ENCODE peak calls at places on chromosomes 11 and 22, in ten cellular contexts. I is kidney, C is body of pancreas, P is IMR-90, A is pancreas, H is keratinocyte, S is A549, R is OCI-LY7, G is heart left ventricle, O is mesendoderm. K is an unnamed sample. For H3K4me1, the result is how much of the 10 kb centered on the place peaks cover.

GRCh38 chr11:3836903-3837302 is 3.9 kb downstream of the RHOG start:
- DNase-seq in H (no peak), O (no peak), I (peak), S (no peak), C (peak), R (peak), P (no peak), A (no peak), G (peak), K (no peak)

GRCh38 chr22:19730662-19731360 is 7.5 kb downstream of the GP1BB start:
- DNase-seq in O (peak), A (peak), R (peak), P (peak), S (peak), G (peak), I (peak), C (peak), H (no peak), K (peak)

GRCh38 chr11:60971520-60971919 is at the start of gene CD6:
- DNase-seq in O (no peak), P (no peak), S (no peak), A (no peak), G (no peak), C (no peak), H (no peak), R (no peak), I (no peak), K (no peak)

GRCh38 chr11:72954860-72955259 is 140.6 kb downstream of the ATG16L2 start:
- DNase-seq in C (no peak), H (no peak), A (no peak), P (no peak), S (no peak), O (no peak), G (no peak), R (no peak), I (no peak), K (no peak)

GRCh38 chr11:75597636-75598035 is 35.6 kb downstream of the SERPINH1 start:
- DNase-seq in G (no peak), O (peak), S (peak), R (peak), I (no peak), H (no peak), P (no peak), A (no peak), C (no peak), K (no peak)

GRCh38 chr11:26730711-26731460 is 9.0 kb upstream of the SLC5A12 start:
- DNase-seq in C (no peak), O (no peak), H (no peak), I (no peak), R (no peak), A (no peak), P (peak), G (no peak), S (no peak), K (no peak)

GRCh38 chr11:121054266-121054665 is 30.4 kb downstream of the TBCEL start:
- DNase-seq in P (no peak), R (no peak), S (no peak), G (no peak), C (no peak), I (no peak), O (peak), H (no peak), A (no peak), K (no peak)

GRCh38 chr22:47143249-47143938 is 380.9 kb downstream of the TBC1D22A start:
- DNase-seq in C (peak), S (no peak), A (peak), I (no peak), H (no peak), P (no peak), G (no peak), O (no peak), R (no peak), K (no peak)

GRCh38 chr11:109320595-109320994 is 101.4 kb upstream of the C11orf87 start:
- DNase-seq in O (peak), S (no peak), H (peak), P (peak), R (no peak), I (no peak), A (no peak), C (no peak), G (no peak), K (no peak)

GRCh38 chr11:95156133-95156731 is 66.6 kb downstream of the ENDOD1 start:
- DNase-seq in S (no peak), C (no peak), A (no peak), I (no peak), H (no peak), R (no peak), P (no peak), O (peak), G (no peak), K (no peak)

GRCh38 chr11:6640985-6641701 is 14.5 kb downstream of the DCHS1 start:
- DNase-seq in G (peak), I (peak), O (no peak), A (no peak), P (no peak), C (no peak), H (no peak), S (no peak), R (no peak), K (no peak)

GRCh38 chr22:46581580-46582244 is 38.5 kb upstream of the GRAMD4 start:
- DNase-seq in I (peak), P (no peak), R (no peak), A (no peak), S (no peak), G (peak), C (no peak), H (no peak), O (no peak), K (no peak)

GRCh38 chr11:29310016-29310415 is 706.8 kb downstream of the KCNA4 start:
- DNase-seq in G (no peak), A (no peak), H (no peak), I (no peak), P (peak), O (no peak), S (no peak), R (no peak), C (no peak), K (no peak)

GRCh38 chr11:17602105-17603001 is 55.3 kb downstream of the OTOG start:
- DNase-seq in S (no peak), O (no peak), P (no peak), H (no peak), A (no peak), R (no peak), G (no peak), C (no peak), I (no peak), K (no peak)

GRCh38 chr11:72237112-72237931 is 6.7 kb downstream of the PHOX2A start:
- DNase-seq in R (no peak), G (no peak), S (no peak), C (no peak), I (no peak), P (no peak), O (no peak), A (no peak), H (no peak), K (no peak)

GRCh38 chr22:27377501-27377900 is 424.1 kb downstream of the MN1 start:
- DNase-seq in S (no peak), A (peak), P (no peak), O (no peak), R (no peak), G (no peak), H (no peak), I (no peak), C (peak), K (peak)

GRCh38 chr11:44877908-44878459 is 72.7 kb downstream of the TP53I11 start:
- DNase-seq in H (no peak), R (no peak), I (no peak), O (peak), S (no peak), C (no peak), P (no peak), A (no peak), G (no peak), K (no peak)

GRCh38 chr22:37604875-37605274 is 3.8 kb upstream of the GGA1 start:
- DNase-seq in C (no peak), R (peak), S (no peak), I (no peak), G (no peak), P (no peak), A (no peak), H (no peak), O (no peak), K (no peak)

GRCh38 chr22:37267128-37267587 is 15.2 kb upstream of the CYTH4 start:
- DNase-seq in C (peak), O (peak), P (no peak), H (no peak), R (peak), G (peak), S (peak), A (no peak), I (no peak), K (peak)

GRCh38 chr11:75826463-75827220 is 11.6 kb downstream of the UVRAG start:
- DNase-seq in P (peak), S (no peak), I (no peak), C (no peak), H (no peak), G (no peak), R (no peak), A (no peak), O (peak), K (no peak)

GRCh38 chr11:118214210-118214914 is 10.4 kb downstream of the JAML start:
- DNase-seq in I (no peak), A (no peak), C (no peak), P (no peak), R (peak), H (no peak), G (peak), O (no peak), S (no peak), K (peak)

GRCh38 chr22:41237707-41238569 is 2.8 kb downstream of the CHADL start:
- DNase-seq in P (peak), H (no peak), I (peak), A (peak), R (peak), G (peak), O (peak), C (peak), S (no peak), K (peak)

GRCh38 chr11:94845622-94846021 is 77.5 kb downstream of the AMOTL1 start:
- DNase-seq in C (peak), I (no peak), P (peak), H (no peak), R (no peak), O (no peak), G (no peak), A (peak), S (no peak), K (peak)

DNA sequence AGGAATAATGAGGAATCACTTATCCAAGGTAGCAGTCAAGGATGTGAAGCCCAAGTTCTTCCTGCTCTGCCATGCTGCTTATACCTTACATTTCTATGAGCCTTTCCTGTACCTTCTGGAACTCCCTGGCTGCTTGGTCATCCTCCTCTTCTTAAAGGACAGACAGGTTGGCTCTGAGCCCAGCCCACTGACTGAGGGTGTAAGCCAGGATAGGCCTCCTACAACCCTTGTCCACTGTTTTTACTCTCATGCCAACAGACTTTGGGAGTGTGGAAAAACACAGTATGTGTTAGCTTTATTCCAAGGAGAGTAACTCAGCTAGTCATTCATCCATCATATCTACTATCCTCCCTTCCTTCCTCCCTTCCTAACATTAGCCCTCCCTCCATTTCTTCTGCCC is 47.5 kb downstream of the IRAG1 start:
- DNase-seq in P (no peak), R (no peak), O (no peak), H (no peak), S (no peak), G (no peak), C (no peak), A (no peak), I (no peak), K (no peak)
- H3K27ac ChIP-seq in P (no peak), R (no peak), O (no peak), H (no peak), S (peak), G (no peak), C (no peak), A (no peak), I (no peak), K (no peak)

DNA sequence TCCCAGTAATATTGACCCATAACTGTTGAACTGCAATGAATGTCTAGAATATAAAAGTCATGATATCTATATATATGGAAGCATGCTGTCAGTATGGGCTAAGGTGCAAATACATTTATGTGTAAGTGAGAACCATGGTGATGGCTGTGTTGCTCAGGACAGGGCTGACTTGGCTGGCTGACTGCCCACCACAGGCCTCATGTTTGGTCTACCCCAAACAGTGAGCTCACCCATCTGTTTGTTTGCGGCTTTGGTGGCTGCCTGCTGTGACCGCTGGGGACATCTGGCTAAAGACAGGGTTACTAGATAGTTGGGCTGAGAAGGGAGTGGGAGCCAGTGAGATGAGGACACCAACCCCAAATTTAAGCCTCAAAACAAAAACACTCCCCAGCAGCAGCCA is 6.3 kb downstream of the CD44 start:
- DNase-seq in H (no peak), O (no peak), C (peak), P (peak), R (no peak), I (no peak), G (no peak), A (no peak), S (no peak), K (no peak)
- H3K4me3 ChIP-seq in H (peak), O (no peak), C (no peak), P (no peak), R (no peak), I (no peak), G (no peak), A (no peak), S (no peak), K (no peak)

DNA sequence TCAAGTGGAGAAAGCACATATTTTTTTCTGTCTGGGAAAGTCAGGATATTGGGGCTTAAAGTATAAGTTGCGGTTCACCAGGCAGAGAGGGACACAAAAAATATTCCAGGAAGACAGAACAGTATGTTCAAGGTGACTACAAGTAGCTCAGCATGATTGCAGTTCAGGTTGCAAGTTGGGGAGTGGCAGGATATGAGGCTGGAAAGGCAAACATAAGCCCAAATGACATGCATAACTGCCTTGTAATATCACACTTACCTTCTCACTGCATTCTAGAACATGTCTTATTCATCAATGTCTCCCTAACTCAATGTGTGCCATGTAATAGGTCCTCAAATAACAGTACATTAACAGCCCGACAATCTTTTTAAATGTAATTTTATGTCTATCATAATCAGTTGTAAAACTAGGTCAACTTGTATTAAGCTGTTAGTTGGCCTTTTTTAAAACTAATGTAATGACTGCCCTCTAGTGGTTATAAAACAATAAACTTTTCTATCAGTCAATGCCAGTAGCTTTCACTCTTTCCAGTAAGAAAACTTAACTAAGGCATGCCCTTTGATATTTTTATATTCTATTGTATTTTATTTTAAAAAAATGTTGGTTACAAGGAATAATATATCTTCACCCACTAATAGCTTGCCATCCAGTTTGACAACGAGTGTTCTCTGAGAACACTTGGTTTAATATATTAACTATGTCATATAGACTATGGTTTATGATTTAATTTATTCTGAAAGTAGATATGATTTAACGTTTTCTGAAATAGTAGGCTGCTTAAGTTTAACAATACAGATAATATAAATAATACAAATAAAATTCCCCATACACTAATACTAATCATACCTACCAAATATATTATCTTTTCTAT is 39.4 kb upstream of the CFAP300 start:
- DNase-seq in A (no peak), I (no peak), S (peak), C (no peak), P (peak), R (peak), G (no peak), O (peak), H (no peak), K (peak)
- H3K4me1 ChIP-seq in A (under half), I (under half), S (under half), C (under half), P (under half), R (under half), G (under half), O (under half), H (under half), K (under half)

DNA sequence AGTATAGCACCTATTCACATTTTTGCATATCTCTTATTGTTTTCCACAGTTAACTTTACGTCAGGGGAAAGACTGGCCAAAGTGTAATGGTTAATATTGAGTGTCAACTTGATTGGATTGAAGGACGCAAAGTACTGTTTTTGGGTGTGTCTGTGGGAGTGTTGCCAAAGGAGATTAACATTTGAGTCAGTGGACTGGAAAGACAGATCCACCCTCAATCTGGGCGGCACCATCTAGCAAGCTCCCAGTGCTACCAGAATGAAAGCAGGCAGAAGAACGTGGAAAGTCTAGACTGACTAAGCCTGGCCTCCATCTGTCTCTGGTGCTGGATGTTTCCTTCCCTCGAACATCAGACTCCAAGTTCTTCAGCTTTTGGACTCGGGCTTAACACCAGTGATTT is 1900.7 kb upstream of the RAG2 start:
- DNase-seq in C (no peak), G (no peak), I (no peak), S (no peak), A (no peak), P (no peak), O (no peak), R (no peak), H (no peak), K (no peak)
- H3K27ac ChIP-seq in C (no peak), G (no peak), I (no peak), S (no peak), A (no peak), P (no peak), O (no peak), R (no peak), H (no peak), K (no peak)

GRCh38 chr11:47376183-47376542 is 2.2 kb downstream of the SPI1 start:
- DNase-seq in I (peak), O (no peak), S (no peak), P (no peak), R (no peak), H (no peak), G (no peak), C (no peak), A (no peak), K (no peak)
- H3K4me3 ChIP-seq in I (no peak), O (no peak), S (no peak), P (no peak), R (peak), H (no peak), G (peak), C (no peak), A (no peak), K (no peak)

GRCh38 chr11:34830035-34830434 is 86.1 kb downstream of the APIP start:
- DNase-seq in R (no peak), S (no peak), C (no peak), H (no peak), O (peak), P (no peak), G (no peak), A (no peak), I (no peak), K (no peak)
- H3K4me1 ChIP-seq in R (under half), S (under half), C (under half), H (under half), O (under half), P (under half), G (under half), A (under half), I (under half), K (under half)

GRCh38 chr11:85620243-85620642 is 6.9 kb downstream of the DLG2 start:
- DNase-seq in A (no peak), S (no peak), H (no peak), I (no peak), R (no peak), C (no peak), G (no peak), P (no peak), O (no peak), K (no peak)
- H3K27ac ChIP-seq in A (no peak), S (no peak), H (no peak), I (no peak), R (no peak), C (peak), G (no peak), P (no peak), O (no peak), K (no peak)

GRCh38 chr11:2647167-2647566 is 52.6 kb downstream of the KCNQ1OT1 start:
- DNase-seq in S (no peak), O (no peak), H (no peak), P (no peak), R (no peak), C (no peak), G (no peak), I (no peak), A (no peak), K (no peak)

GRCh38 chr11:2643746-2644145 is 56.0 kb downstream of the KCNQ1OT1 start:
- DNase-seq in R (no peak), I (no peak), C (no peak), G (no peak), S (no peak), A (no peak), P (no peak), H (no peak), O (no peak), K (no peak)

GRCh38 chr11:2645779-2646118 is 54.0 kb downstream of the KCNQ1OT1 start:
- DNase-seq in C (no peak), R (no peak), S (no peak), I (no peak), G (no peak), O (no peak), P (no peak), A (no peak), H (no peak), K (no peak)

GRCh38 chr11:2644844-2645778 is 54.7 kb downstream of the KCNQ1OT1 start:
- DNase-seq in R (no peak), P (no peak), O (no peak), H (no peak), S (no peak), G (no peak), I (no peak), A (no peak), C (no peak), K (no peak)

DNA sequence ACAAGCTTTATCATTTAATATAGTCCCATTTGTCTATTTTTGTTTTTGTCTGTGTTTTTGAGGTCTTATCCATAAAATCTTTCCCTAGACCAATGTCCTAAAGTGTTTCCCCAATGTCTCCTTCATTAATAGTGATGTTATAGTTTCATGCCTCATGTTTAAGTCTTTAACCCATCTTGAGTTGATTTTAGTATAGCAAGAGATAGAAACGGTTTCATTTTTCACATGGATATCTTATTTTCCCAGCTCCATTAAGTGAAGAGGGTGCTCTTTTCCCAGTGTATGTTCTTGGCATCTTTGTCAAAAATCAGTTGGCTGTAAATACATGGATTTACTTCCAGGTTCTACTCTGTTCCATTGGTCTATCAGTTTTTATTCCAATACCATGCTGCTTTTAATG is 58.2 kb downstream of the KCNQ1OT1 start:
- DNase-seq in C (no peak), P (no peak), S (no peak), G (no peak), I (no peak), A (no peak), H (no peak), R (no peak), O (no peak), K (no peak)
- H3K4me3 ChIP-seq in C (no peak), P (no peak), S (no peak), G (no peak), I (no peak), A (no peak), H (no peak), R (no peak), O (no peak), K (no peak)